ENCODE peak calls at places on chromosomes 6 and 20, in six cellular contexts. R is activated T-helper 1 cell treated with anti-CD3 and anti-CD28 coated beads, Interleukin-2, amount 50 U/mL, for 16 hours; V is cardiac muscle cell; E is T-helper 9 cell; J is effector memory CD8-positive, alpha-beta T cell; I is left ventricle myocardium superior. U is an unnamed sample.

GRCh38 chr6:24831771-24832718 is 33.3 kb upstream of the ARMH2 start:
- DNase-seq in E (no peak), R (no peak), J (no peak), V (no peak), I (no peak), U (no peak)

GRCh38 chr6:112235956-112236355 is 18.4 kb downstream of the LAMA4 start:
- DNase-seq in V (no peak), I (no peak), J (no peak), E (no peak), R (no peak), U (no peak)

GRCh38 chr6:29479560-29479959 is 8.2 kb downstream of the MAS1L start:
- DNase-seq in R (no peak), J (no peak), I (no peak), V (no peak), E (no peak), U (no peak)

GRCh38 chr6:112920994-112921393 is 573.9 kb downstream of the RFPL4B start:
- DNase-seq in V (no peak), E (no peak), R (no peak), I (no peak), J (no peak), U (no peak)

GRCh38 chr20:568097-568864 is 24.7 kb upstream of the CSNK2A1 start:
- DNase-seq in J (no peak), V (peak; percentile 69), R (no peak), E (no peak), I (peak; percentile 80), U (no peak)

GRCh38 chr6:101088594-101088993 is 207.5 kb upstream of the ASCC3 start:
- DNase-seq in J (no peak), R (no peak), E (no peak), V (no peak), I (no peak), U (no peak)

GRCh38 chr6:45987866-45988265 is 27.8 kb downstream of the CLIC5 start:
- DNase-seq in I (no peak), V (no peak), R (no peak), E (no peak), J (no peak), U (no peak)

GRCh38 chr6:31042801-31043200 is 32.5 kb downstream of the MUC22 start:
- DNase-seq in V (peak; percentile 74), E (no peak), J (peak; percentile 34), I (peak; percentile 48), R (no peak), U (peak; percentile 71)

GRCh38 chr20:16732506-16733152 is 2.8 kb downstream of the SNRPB2 start:
- DNase-seq in R (no peak), I (no peak), E (no peak), V (no peak), J (peak; percentile 5), U (no peak)

GRCh38 chr20:13670160-13670559 is 31.4 kb upstream of the TASP1 start:
- DNase-seq in V (no peak), J (no peak), E (no peak), R (no peak), I (no peak), U (no peak)

GRCh38 chr6:132404736-132405135 is 3.5 kb upstream of the MOXD1 start:
- DNase-seq in R (no peak), V (no peak), I (no peak), E (no peak), J (no peak), U (no peak)

GRCh38 chr20:58888521-58889333 is 36.2 kb downstream of the GNAS start:
- DNase-seq in E (peak; percentile 75), V (peak; percentile 90), J (peak; percentile 79), R (peak; percentile 58), I (peak; percentile 88), U (peak; percentile 96)

GRCh38 chr6:43915213-43915869 is 145.3 kb downstream of the VEGFA start:
- DNase-seq in J (no peak), I (no peak), R (no peak), E (no peak), V (no peak), U (no peak)

GRCh38 chr6:37632989-37633550 is 64.6 kb downstream of the MDGA1 start:
- DNase-seq in R (no peak), J (no peak), E (no peak), I (no peak), V (no peak), U (no peak)

GRCh38 chr6:108544586-108544985 is 16.1 kb upstream of the FOXO3 start:
- DNase-seq in E (no peak), J (no peak), I (no peak), V (no peak), R (no peak), U (no peak)

GRCh38 chr6:18263561-18264337 is 581 bp downstream of the DEK start:
- DNase-seq in R (no peak), E (peak; percentile 21), J (peak; percentile 18), I (peak; percentile 83), V (peak; percentile 76), U (no peak)

GRCh38 chr6:11921017-11921438 is 91.1 kb upstream of the HIVEP1 start:
- DNase-seq in V (peak; percentile 27), J (no peak), R (no peak), E (no peak), I (peak; percentile 66), U (peak; percentile 29)

GRCh38 chr20:41172296-41173140 is 35.2 kb downstream of the PLCG1 start:
- DNase-seq in V (no peak), J (no peak), R (no peak), E (no peak), I (peak; percentile 41), U (no peak)

GRCh38 chr20:44706371-44707258 is 8.6 kb upstream of the CCN5 start:
- DNase-seq in V (no peak), E (no peak), R (no peak), J (no peak), I (peak; percentile 71), U (no peak)

GRCh38 chr6:447381-448165 is 56.0 kb downstream of the IRF4 start:
- DNase-seq in I (no peak), R (no peak), E (no peak), V (no peak), J (no peak), U (no peak)

GRCh38 chr20:25136643-25137559 is 55.0 kb upstream of the VSX1 start:
- DNase-seq in R (no peak), I (peak; percentile 83), J (no peak), E (no peak), V (no peak), U (no peak)

GRCh38 chr20:51008718-51009117 is 14.2 kb downstream of the KCNG1 start:
- DNase-seq in E (no peak), R (no peak), I (no peak), J (no peak), V (no peak), U (no peak)

GRCh38 chr6:31498748-31499147 is 803 bp downstream of the MICB start:
- DNase-seq in V (peak; percentile 6), I (no peak), R (no peak), E (no peak), J (no peak), U (peak; percentile 56)

GRCh38 chr6:144939926-144940325 is 654.8 kb downstream of the UTRN start:
- DNase-seq in R (no peak), V (no peak), J (no peak), I (no peak), E (no peak), U (no peak)

GRCh38 chr20:35122787-35123405 is 24.2 kb downstream of the EDEM2 start:
- DNase-seq in V (no peak), E (no peak), R (no peak), I (no peak), J (no peak), U (no peak)

GRCh38 chr6:151847064-151847463 is 39.6 kb downstream of the ESR1 start:
- DNase-seq in E (no peak), V (peak; percentile 76), R (no peak), J (no peak), I (no peak), U (peak; percentile 66)

GRCh38 chr6:157157228-157157627 is 166.1 kb downstream of the TMEM242 start:
- DNase-seq in J (no peak), I (no peak), E (no peak), R (no peak), V (no peak), U (no peak)

GRCh38 chr20:50146732-50147662 is 6.5 kb downstream of the PEDS1 start:
- DNase-seq in R (peak; percentile 46), E (peak; percentile 57), V (no peak), J (peak; percentile 65), I (peak; percentile 41), U (peak; percentile 46)

U was measured in neural progenitor cell.